ENCODE peak calls at places on chromosome 19, in five cellular contexts. One of them, this sample, is unnamed.

GRCh38 chr19:48480476-48481190 is 11.5 kb downstream of the CYTH2 start:
- DNase-seq in GM12878: no peak
- DNase-seq in K562: no peak
- DNase-seq in HepG2: no peak
- DNase-seq in SK-N-SH: no peak
- DNase-seq in this sample: no peak

GRCh38 chr19:33448159-33448516 is 73.5 kb downstream of the PEPD start:
- DNase-seq in K562: no peak
- DNase-seq in HepG2: no peak
- DNase-seq in SK-N-SH: no peak
- DNase-seq in GM12878: no peak
- DNase-seq in this sample: no peak

GRCh38 chr19:43820098-43820860 is 6.8 kb upstream of the ZNF283 start:
- DNase-seq in GM12878: no peak
- DNase-seq in SK-N-SH: peak; percentile 49
- DNase-seq in HepG2: no peak
- DNase-seq in K562: no peak
- DNase-seq in this sample: peak; percentile 42

GRCh38 chr19:50344661-50345318 is 15.6 kb upstream of the KCNC3 start:
- DNase-seq in HepG2: no peak
- DNase-seq in K562: no peak
- DNase-seq in SK-N-SH: no peak
- DNase-seq in GM12878: peak; percentile 90
- DNase-seq in this sample: no peak

GRCh38 chr19:6279931-6280591 is at the start of gene MLLT1:
- DNase-seq in SK-N-SH: peak; percentile 100
- DNase-seq in GM12878: peak; percentile 90
- DNase-seq in HepG2: peak; percentile 89
- DNase-seq in K562: peak; percentile 98
- DNase-seq in this sample: peak; percentile 96

GRCh38 chr19:8342684-8343482 is at the start of gene KANK3:
- DNase-seq in SK-N-SH: peak; percentile 99
- DNase-seq in GM12878: peak; percentile 55
- DNase-seq in HepG2: peak; percentile 90
- DNase-seq in K562: peak; percentile 98
- DNase-seq in this sample: peak; percentile 90

GRCh38 chr19:46696052-46696451 is 20.9 kb downstream of the PRKD2 start:
- DNase-seq in GM12878: no peak
- DNase-seq in K562: no peak
- DNase-seq in SK-N-SH: peak; percentile 18
- DNase-seq in HepG2: no peak
- DNase-seq in this sample: no peak

GRCh38 chr19:29524201-29524911 is 1.4 kb upstream of the VSTM2B start:
- DNase-seq in SK-N-SH: no peak
- DNase-seq in GM12878: no peak
- DNase-seq in HepG2: no peak
- DNase-seq in K562: no peak
- DNase-seq in this sample: no peak

GRCh38 chr19:18717601-18718000 is 34.1 kb downstream of the CRTC1 start:
- DNase-seq in GM12878: no peak
- DNase-seq in HepG2: no peak
- DNase-seq in SK-N-SH: no peak
- DNase-seq in K562: no peak
- DNase-seq in this sample: no peak

GRCh38 chr19:49988433-49988832 is 27.5 kb upstream of the SIGLEC11 start:
- DNase-seq in HepG2: no peak
- DNase-seq in SK-N-SH: no peak
- DNase-seq in GM12878: no peak
- DNase-seq in K562: no peak
- DNase-seq in this sample: peak; percentile 83

GRCh38 chr19:45814851-45815481 is at the start of gene RSPH6A:
- DNase-seq in K562: no peak
- DNase-seq in GM12878: no peak
- DNase-seq in HepG2: no peak
- DNase-seq in SK-N-SH: no peak
- DNase-seq in this sample: no peak

GRCh38 chr19:3656073-3656746 is 29.6 kb upstream of the CACTIN start:
- DNase-seq in K562: no peak
- DNase-seq in SK-N-SH: no peak
- DNase-seq in HepG2: no peak
- DNase-seq in GM12878: no peak
- DNase-seq in this sample: peak; percentile 13

DNA sequence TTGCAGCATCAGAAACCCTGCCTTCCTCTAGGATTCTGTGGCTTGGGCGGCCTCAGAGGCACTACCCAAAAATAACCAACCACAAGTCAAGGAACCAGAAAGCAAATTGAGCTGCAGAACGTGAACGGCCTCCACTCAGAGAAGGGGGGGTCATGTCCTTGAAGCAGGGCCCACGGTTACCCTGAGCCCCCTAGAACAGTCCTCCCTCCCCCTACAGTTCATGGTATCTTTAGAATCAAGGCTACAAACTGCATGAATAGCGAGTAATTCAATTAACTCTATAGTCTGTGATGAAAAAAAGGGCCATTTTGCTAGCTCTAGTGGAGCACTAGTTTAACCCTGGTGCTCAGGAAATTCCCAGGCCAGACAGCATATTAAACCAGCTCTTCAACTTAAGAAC is 79.0 kb upstream of the ZNF507 start:
- DNase-seq in GM12878: no peak
- DNase-seq in SK-N-SH: peak; percentile 71
- DNase-seq in HepG2: no peak
- DNase-seq in K562: no peak
- DNase-seq in this sample: no peak
- TF ChIP-seq MXI1 in GM12878: no peak
- TF ChIP-seq MXI1 in SK-N-SH: no peak
- TF ChIP-seq MXI1 in HepG2: no peak
- TF ChIP-seq MXI1 in K562: no peak
- TF ChIP-seq MXI1 in this sample: no peak

GRCh38 chr19:17292301-17293074 is 10.7 kb downstream of the ABHD8 start:
- DNase-seq in HepG2: peak; percentile 51
- DNase-seq in K562: peak; percentile 93
- DNase-seq in SK-N-SH: peak; percentile 93
- DNase-seq in GM12878: peak; percentile 46
- DNase-seq in this sample: peak; percentile 82
- TF ChIP-seq MXI1 in HepG2: no peak
- TF ChIP-seq MXI1 in K562: peak; percentile 63
- TF ChIP-seq MXI1 in SK-N-SH: no peak
- TF ChIP-seq MXI1 in GM12878: peak; percentile 77
- TF ChIP-seq MXI1 in this sample: peak; percentile 71

GRCh38 chr19:1807695-1808394 is 4.2 kb downstream of the ATP8B3 start:
- DNase-seq in HepG2: no peak
- DNase-seq in GM12878: no peak
- DNase-seq in SK-N-SH: no peak
- DNase-seq in K562: no peak
- DNase-seq in this sample: no peak
- TF ChIP-seq MXI1 in HepG2: no peak
- TF ChIP-seq MXI1 in GM12878: no peak
- TF ChIP-seq MXI1 in SK-N-SH: no peak
- TF ChIP-seq MXI1 in K562: no peak
- TF ChIP-seq MXI1 in this sample: no peak

GRCh38 chr19:16877581-16877980 is 11.2 kb upstream of the F2RL3 start:
- DNase-seq in GM12878: no peak
- DNase-seq in K562: no peak
- DNase-seq in HepG2: no peak
- DNase-seq in SK-N-SH: no peak
- DNase-seq in this sample: no peak
- TF ChIP-seq MXI1 in GM12878: no peak
- TF ChIP-seq MXI1 in K562: no peak
- TF ChIP-seq MXI1 in HepG2: no peak
- TF ChIP-seq MXI1 in SK-N-SH: no peak
- TF ChIP-seq MXI1 in this sample: no peak